ENCODE peak calls at places on chromosome 6, in seven cellular contexts. T is HFFc6, C is SK-N-SH, X is neural progenitor cell, K is uterus, F is psoas muscle, V is heart left ventricle. R is an unnamed sample.

GRCh38 chr6:101722481-101722880 is 329.0 kb downstream of the GRIK2 start:
- DNase-seq in F (no peak), K (no peak), T (no peak), C (no peak), V (no peak), X (no peak), R (no peak)

GRCh38 chr6:137823826-137824501 is 43.1 kb upstream of the TNFAIP3 start:
- DNase-seq in T (peak), C (peak), F (peak), V (no peak), X (peak), K (peak), R (peak)

GRCh38 chr6:7146079-7146828 is 38.5 kb downstream of the RREB1 start:
- DNase-seq in X (no peak), V (peak), F (peak), C (no peak), K (peak), T (peak), R (no peak)

GRCh38 chr6:131950767-131951575 is at the start of gene CCN2:
- DNase-seq in X (peak), V (peak), F (peak), C (peak), K (peak), T (peak), R (peak)

GRCh38 chr6:37324131-37325033 is 29.4 kb upstream of the RNF8 start:
- DNase-seq in F (no peak), C (no peak), X (no peak), T (peak), V (no peak), K (no peak), R (no peak)

GRCh38 chr6:83221302-83221701 is 28.1 kb downstream of the RWDD2A start:
- DNase-seq in F (no peak), X (no peak), K (no peak), V (no peak), C (no peak), T (no peak), R (no peak)

GRCh38 chr6:6619415-6619814 is 30.9 kb downstream of the LY86 start:
- DNase-seq in V (no peak), K (no peak), C (no peak), X (no peak), T (no peak), F (no peak), R (no peak)

GRCh38 chr6:6474170-6474920 is 114.2 kb upstream of the LY86 start:
- DNase-seq in C (no peak), F (no peak), X (no peak), K (no peak), T (no peak), V (no peak), R (peak)

GRCh38 chr6:128888444-128889175 is 5.7 kb downstream of the LAMA2 start:
- DNase-seq in F (no peak), V (no peak), T (no peak), C (no peak), X (no peak), K (no peak), R (no peak)

GRCh38 chr6:128882560-128882959 is 378 bp upstream of the LAMA2 start:
- DNase-seq in V (no peak), T (no peak), X (peak), C (no peak), F (no peak), K (no peak), R (no peak)

GRCh38 chr6:128885381-128885780 is 2.4 kb downstream of the LAMA2 start:
- DNase-seq in F (no peak), X (no peak), T (no peak), K (no peak), V (no peak), C (no peak), R (no peak)

GRCh38 chr6:128882991-128883571 is at the start of gene LAMA2:
- DNase-seq in C (peak), X (peak), V (peak), K (peak), T (peak), F (peak), R (peak)
- TF ChIP-seq CTCF in C (no peak), X (peak), V (peak), K (peak), T (peak), F (peak), R (no peak)

GRCh38 chr6:5116243-5116991 is 31.3 kb downstream of the PPP1R3G start:
- DNase-seq in X (no peak), V (no peak), C (no peak), K (no peak), T (peak), F (no peak), R (no peak)

GRCh38 chr6:5113096-5113495 is 28.0 kb downstream of the PPP1R3G start:
- DNase-seq in X (no peak), V (no peak), F (no peak), T (no peak), K (no peak), C (no peak), R (no peak)

GRCh38 chr6:5112065-5112799 is 27.1 kb downstream of the PPP1R3G start:
- DNase-seq in X (no peak), V (no peak), C (no peak), F (no peak), K (no peak), T (peak), R (no peak)

GRCh38 chr6:5111626-5112025 is 26.5 kb downstream of the PPP1R3G start:
- DNase-seq in T (no peak), X (no peak), K (no peak), C (no peak), V (no peak), F (no peak), R (no peak)

DNA sequence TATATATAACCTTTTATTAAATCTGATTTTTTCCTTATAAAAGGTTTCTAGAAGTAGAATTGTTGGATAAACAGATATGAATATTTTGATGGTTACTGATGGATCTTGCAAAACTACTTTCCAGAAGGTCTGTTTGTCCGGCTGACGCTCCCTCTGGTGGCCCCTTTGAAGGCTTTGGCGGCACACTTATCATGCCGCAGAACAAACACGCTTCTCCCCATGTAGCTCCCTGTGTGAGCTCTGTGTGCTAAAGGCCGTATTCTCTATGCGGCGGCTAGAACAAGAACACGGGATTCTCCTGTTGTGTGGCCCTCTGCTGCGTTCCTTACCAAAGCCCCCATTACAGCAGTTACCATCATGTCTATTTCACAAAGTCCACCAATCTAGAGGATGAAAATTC is 30.0 kb downstream of the PPP1R3G start:
- DNase-seq in K (no peak), T (no peak), C (no peak), V (no peak), X (no peak), F (no peak), R (no peak)
- TF ChIP-seq CTCF in K (no peak), T (peak), C (peak), V (peak), X (peak), F (no peak), R (no peak)

GRCh38 chr6:44004136-44004535 is 123.1 kb downstream of the MRPL14 start:
- DNase-seq in F (no peak), C (no peak), K (no peak), T (no peak), X (no peak), V (no peak), R (no peak)

GRCh38 chr6:44002071-44002590 is 125.1 kb downstream of the MRPL14 start:
- DNase-seq in K (no peak), T (no peak), X (peak), V (no peak), F (no peak), C (no peak), R (peak)

GRCh38 chr6:44003345-44004061 is 123.7 kb downstream of the MRPL14 start:
- DNase-seq in C (no peak), F (no peak), K (no peak), T (no peak), V (no peak), X (peak), R (no peak)

GRCh38 chr6:44001318-44001868 is 125.9 kb downstream of the MRPL14 start:
- DNase-seq in C (peak), V (no peak), F (no peak), K (no peak), X (peak), T (no peak), R (no peak)

GRCh38 chr6:44002591-44003344 is 124.5 kb downstream of the MRPL14 start:
- DNase-seq in V (peak), X (peak), C (peak), T (peak), K (peak), F (peak), R (peak)
- TF ChIP-seq CTCF in V (no peak), X (peak), C (no peak), T (peak), K (peak), F (peak), R (no peak)

GRCh38 chr6:68225729-68226128 is 409.4 kb upstream of the ADGRB3 start:
- DNase-seq in T (no peak), X (no peak), F (no peak), K (no peak), C (no peak), V (no peak), R (no peak)

GRCh38 chr6:68229566-68229965 is 405.5 kb upstream of the ADGRB3 start:
- DNase-seq in C (no peak), K (no peak), T (no peak), F (no peak), X (no peak), V (no peak), R (no peak)

GRCh38 chr6:68226460-68226859 is 408.6 kb upstream of the ADGRB3 start:
- DNase-seq in X (peak), V (no peak), F (no peak), T (no peak), K (no peak), C (no peak), R (no peak)
- TF ChIP-seq CTCF in X (peak), V (peak), F (no peak), T (peak), K (no peak), C (peak), R (peak)

DNA sequence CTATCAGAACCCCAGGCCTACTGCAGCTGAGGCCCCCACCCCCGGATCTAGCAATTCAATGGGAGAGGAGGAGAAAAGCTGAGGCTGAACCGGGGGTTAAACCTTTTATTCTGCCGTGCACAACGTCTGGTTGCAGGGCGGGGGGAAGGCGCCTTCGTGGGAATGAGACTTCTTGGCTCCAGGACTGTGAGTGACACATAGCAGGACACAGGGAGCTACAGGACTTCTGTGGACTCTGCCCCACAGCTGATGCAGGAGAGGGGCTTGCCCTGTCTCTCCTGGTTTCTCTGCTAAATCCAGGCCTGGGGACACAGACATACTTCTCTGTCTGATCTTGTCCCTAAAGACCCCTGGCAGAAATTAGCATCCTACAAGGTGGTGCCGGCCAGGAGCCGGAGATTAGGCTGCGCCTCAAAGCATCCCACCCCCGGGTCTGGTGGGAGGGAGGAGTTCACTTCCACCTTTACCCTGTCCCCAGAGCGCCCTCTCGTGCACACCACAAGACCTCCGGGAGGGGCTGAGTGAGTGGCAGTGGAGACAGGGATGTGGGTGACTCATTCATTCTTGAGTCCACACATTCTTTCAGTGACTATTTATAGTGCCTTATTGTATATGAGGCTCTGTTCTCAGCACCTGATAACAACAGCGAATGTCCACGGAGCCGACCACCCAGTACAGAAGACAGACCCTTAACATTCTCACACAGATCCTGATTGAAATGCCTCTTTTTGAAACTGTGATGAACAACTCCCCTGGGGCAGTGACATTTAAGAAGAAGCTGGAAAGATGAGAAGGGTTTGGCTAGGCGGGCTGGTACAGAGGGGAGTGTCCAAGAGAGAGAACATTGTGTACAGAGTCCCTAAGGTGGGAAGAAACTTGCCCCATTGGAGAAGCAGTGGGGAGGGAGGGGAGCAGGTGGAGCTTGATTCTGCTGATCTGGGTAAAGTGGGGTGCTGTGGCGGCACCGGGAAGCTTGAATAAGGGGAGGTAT is 38.9 kb downstream of the GMPR start:
- DNase-seq in X (peak), V (peak), K (peak), F (peak), T (peak), C (peak), R (peak)
- TF ChIP-seq CTCF in X (peak), V (peak), K (no peak), F (peak), T (peak), C (peak), R (peak)

DNA sequence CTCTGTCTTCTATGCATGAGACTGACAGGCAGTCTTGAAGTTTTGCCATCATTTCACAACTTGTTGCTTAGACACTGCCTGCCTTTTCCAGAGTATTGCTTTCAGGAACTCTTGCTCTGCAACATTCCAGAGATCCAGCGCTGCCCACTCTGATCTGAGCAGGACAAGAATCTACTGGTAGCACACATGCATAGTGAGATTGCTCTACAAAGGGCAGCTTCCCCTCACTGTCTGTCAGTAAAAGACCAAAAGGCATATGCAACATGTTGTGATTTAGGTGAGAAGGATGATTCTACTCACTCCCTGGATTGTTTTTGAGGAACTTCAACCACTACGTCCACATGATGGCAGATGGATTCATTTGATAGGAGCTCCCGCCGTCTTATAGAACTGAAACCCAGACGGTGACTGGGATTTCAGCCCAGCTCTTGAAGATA is 259.1 kb downstream of the ARID1B start:
- DNase-seq in F (peak), K (no peak), X (no peak), C (no peak), T (no peak), V (no peak), R (no peak)
- TF ChIP-seq CTCF in F (no peak), K (no peak), X (no peak), C (no peak), T (no peak), V (no peak), R (no peak)